ENCODE peak calls at places on chromosomes 5 and 9, in six cellular contexts. F is SJSA1, D is NT2/D1, J is adipocyte, Q is tibial nerve, U is fibroblast of mammary gland. B is an unnamed sample.

GRCh38 chr9:97766092-97766491 is 69.0 kb upstream of the XPA start:
- DNase-seq in J (no peak), U (peak), F (no peak), D (no peak), Q (no peak), B (no peak)

GRCh38 chr5:163189023-163189553 is 248.3 kb upstream of the CCNG1 start:
- DNase-seq in D (no peak), F (no peak), Q (no peak), U (no peak), J (peak), B (no peak)

GRCh38 chr5:326109-326508 is 4.6 kb downstream of the AHRR start:
- DNase-seq in U (no peak), Q (no peak), J (no peak), F (no peak), D (no peak), B (no peak)

GRCh38 chr9:75452512-75452911 is 364.2 kb downstream of the OSTF1 start:
- DNase-seq in J (no peak), F (no peak), D (no peak), Q (no peak), U (no peak), B (no peak)

GRCh38 chr5:172156541-172156994 is 31.5 kb downstream of the STK10 start:
- DNase-seq in Q (no peak), D (no peak), F (no peak), U (no peak), J (no peak), B (peak)

GRCh38 chr9:92097997-92098482 is 17.2 kb downstream of the SPTLC1 start:
- DNase-seq in F (no peak), Q (peak), D (no peak), J (no peak), U (peak), B (peak)

GRCh38 chr5:125381290-125381689 is 634.9 kb upstream of the ZNF608 start:
- DNase-seq in D (no peak), F (no peak), J (no peak), Q (no peak), U (no peak), B (no peak)

GRCh38 chr5:39093351-39093749 is 19.2 kb upstream of the RICTOR start:
- DNase-seq in Q (no peak), J (no peak), U (peak), F (no peak), D (no peak), B (no peak)

GRCh38 chr5:147902606-147903115 is 3.7 kb downstream of the C5orf46 start:
- DNase-seq in J (peak), F (no peak), U (no peak), D (no peak), Q (no peak), B (no peak)

GRCh38 chr9:91720313-91720712 is 229.7 kb downstream of the ROR2 start:
- DNase-seq in Q (no peak), F (no peak), J (peak), D (no peak), U (peak), B (no peak)

GRCh38 chr9:68654075-68654474 is 51.0 kb upstream of the PIP5K1B start:
- DNase-seq in D (no peak), J (no peak), F (no peak), Q (no peak), U (no peak), B (no peak)

GRCh38 chr5:88675758-88676636 is 207.0 kb downstream of the MEF2C start:
- DNase-seq in D (peak), U (peak), J (no peak), F (peak), Q (no peak), B (no peak)

GRCh38 chr5:88676637-88677481 is 206.1 kb downstream of the MEF2C start:
- DNase-seq in D (no peak), F (no peak), Q (no peak), U (no peak), J (no peak), B (no peak)

GRCh38 chr5:88672644-88673493 is 210.1 kb downstream of the MEF2C start:
- DNase-seq in Q (no peak), J (no peak), D (no peak), U (no peak), F (no peak), B (no peak)

GRCh38 chr5:88675159-88675757 is 207.7 kb downstream of the MEF2C start:
- DNase-seq in Q (no peak), D (no peak), F (no peak), J (no peak), U (no peak), B (no peak)

DNA sequence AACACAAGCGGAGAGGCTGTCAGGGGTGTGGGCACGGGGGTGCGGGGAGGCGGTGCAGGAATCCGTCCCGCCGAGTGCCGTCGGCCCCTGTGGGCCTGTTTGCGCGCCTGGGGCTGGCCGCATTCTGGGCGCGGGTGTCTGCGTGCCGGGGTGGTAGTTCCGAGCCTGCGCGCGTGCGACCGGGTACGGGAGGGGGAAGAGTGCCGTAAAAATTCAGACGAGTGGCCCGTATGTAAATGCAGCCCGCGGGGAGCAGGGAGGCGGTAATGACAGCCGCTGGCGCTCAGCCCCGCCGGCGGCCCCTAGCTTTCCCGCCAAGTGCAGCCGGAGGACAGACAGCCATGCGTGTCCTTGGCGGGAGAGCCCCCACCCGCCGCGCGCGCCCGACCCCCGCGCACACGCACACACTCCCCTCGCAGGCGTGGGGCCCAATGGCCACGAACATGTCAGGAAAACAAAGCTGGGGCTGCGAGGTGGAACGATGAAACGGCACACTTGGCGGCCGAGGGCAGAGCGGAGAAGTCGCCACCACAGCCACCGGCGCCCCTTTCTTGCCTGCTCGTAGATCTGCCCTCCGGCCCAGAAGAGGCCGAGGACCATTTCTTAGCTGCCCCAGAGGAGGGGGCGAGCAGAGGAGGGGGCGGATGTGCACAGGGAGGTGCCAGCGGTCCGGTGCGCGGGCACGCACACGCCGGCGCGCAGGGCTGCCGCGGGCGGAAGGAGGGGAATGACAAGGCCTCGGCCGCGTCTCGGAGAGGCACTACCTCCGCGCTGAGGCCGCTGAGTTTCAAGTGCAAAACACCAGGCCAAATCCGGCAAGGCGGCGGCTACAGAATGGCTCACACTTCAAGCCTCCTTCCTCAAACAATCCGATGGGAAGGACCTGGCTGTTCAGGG is 208.5 kb downstream of the MEF2C start:
- DNase-seq in F (no peak), Q (no peak), U (no peak), D (no peak), J (no peak), B (no peak)
- H3K4me3 ChIP-seq in F (peak), Q (peak), U (peak), D (peak), J (peak), B (peak)

DNA sequence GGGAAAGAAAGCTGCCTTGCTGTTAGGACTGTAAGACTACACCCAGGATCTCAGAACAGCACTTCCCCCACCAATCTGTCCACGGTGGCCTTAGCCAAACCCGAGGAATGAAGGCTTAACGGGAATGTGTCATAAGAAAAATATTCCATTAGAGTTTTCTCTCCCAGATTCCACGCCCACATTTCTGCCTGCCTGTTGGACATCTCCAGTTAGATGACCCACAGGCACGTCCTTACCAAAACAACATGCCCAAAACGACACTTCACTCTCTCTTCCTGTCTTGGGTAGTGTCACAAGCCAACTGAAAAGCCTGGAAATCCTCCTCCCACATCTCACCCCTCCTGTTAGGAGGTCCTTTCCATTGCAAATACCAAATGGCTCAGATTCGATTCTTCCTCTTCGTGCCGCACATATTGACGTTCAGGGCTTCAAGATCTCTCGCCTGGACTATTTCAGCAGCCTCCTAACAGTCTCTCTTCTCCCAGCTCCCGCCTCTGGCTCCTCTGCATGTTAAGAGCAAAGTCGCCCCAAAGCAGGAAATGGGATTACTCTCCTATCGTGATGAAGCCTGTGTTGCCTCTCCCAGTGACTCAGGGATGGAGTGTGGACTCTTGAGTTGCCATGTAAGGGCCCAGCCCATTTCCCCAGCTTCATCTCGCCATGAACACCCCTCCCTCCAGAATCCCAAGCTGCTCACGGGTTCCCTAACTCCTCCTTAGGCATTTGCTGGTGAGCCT is 159.3 kb downstream of the NR3C1 start:
- DNase-seq in F (peak), U (peak), D (no peak), Q (peak), J (peak), B (peak)
- H3K4me3 ChIP-seq in F (peak), U (peak), D (no peak), Q (no peak), J (peak), B (peak)

GRCh38 chr5:136190904-136191303 is 2.1 kb downstream of the SMIM32 start:
- DNase-seq in J (no peak), Q (no peak), F (no peak), D (no peak), U (no peak), B (no peak)

GRCh38 chr5:136193396-136193935 is 504 bp upstream of the SMIM32 start:
- DNase-seq in D (no peak), J (no peak), Q (no peak), F (peak), U (no peak), B (no peak)

GRCh38 chr5:136191304-136192014 is 1.5 kb downstream of the SMIM32 start:
- DNase-seq in U (peak), Q (no peak), J (peak), D (no peak), F (no peak), B (no peak)

GRCh38 chr5:136192526-136193395 is at the start of gene SMIM32:
- DNase-seq in J (peak), D (no peak), U (no peak), F (peak), Q (no peak), B (peak)

GRCh38 chr5:136192015-136192525 is 892 bp downstream of the SMIM32 start:
- DNase-seq in Q (no peak), D (no peak), J (peak), U (no peak), F (no peak), B (no peak)
- H3K4me3 ChIP-seq in Q (peak), D (peak), J (peak), U (peak), F (peak), B (peak)

DNA sequence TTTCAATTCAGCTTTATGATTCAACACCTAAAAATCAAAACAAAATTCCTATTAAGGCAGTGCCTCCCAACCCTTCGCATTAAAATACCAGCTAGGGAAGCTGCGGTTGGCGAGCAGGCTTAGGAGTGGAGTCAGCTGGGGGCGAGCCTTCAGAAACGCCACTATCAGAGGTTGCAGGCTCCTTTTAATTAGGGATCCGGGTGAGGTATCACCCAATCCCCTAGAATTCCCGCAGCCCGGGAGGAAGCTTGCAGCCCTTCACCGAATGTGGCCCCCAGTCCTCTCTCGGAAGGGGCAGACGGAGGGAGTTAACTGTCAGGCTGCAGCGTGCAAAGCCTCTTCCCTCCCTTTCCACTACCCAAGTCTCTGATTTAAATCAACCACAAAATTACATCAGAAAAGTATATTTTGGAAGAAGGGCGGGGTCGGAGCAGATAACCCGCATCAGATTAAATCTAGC is 1.7 kb downstream of the STC2 start:
- DNase-seq in J (peak), F (peak), D (no peak), Q (no peak), U (peak), B (no peak)
- H3K4me3 ChIP-seq in J (peak), F (peak), D (peak), Q (no peak), U (peak), B (peak)

GRCh38 chr5:16179936-16180788 is 571 bp upstream of the MARCHF11 start:
- DNase-seq in Q (no peak), F (no peak), J (no peak), U (no peak), D (no peak), B (no peak)

GRCh38 chr5:16179511-16179935 is at the start of gene MARCHF11:
- DNase-seq in J (no peak), U (no peak), F (no peak), Q (no peak), D (no peak), B (no peak)

GRCh38 chr5:16178745-16179372 is 732 bp downstream of the MARCHF11 start:
- DNase-seq in D (peak), U (peak), J (peak), F (peak), Q (peak), B (peak)

GRCh38 chr5:16180789-16181082 is 1.1 kb upstream of the MARCHF11 start:
- DNase-seq in F (no peak), J (no peak), D (no peak), Q (no peak), U (no peak), B (no peak)
- H3K4me3 ChIP-seq in F (no peak), J (no peak), D (peak), Q (no peak), U (no peak), B (no peak)

DNA sequence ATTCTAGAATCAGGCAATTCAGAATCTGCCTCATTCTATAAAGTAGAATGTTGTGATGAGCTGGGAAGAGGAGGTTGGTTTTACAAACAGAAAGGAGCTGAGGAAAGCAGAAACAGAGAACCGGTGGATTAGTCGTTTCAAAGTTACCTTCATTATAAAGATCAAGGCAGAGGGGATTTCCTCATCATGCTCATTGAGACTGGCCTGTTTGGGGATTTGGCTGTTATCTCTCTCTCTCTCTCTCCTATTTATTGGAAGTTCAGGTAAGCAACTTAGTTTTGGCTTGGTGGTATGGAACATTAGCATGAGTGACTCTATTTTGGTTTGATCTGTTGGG is 134.0 kb downstream of the GCNT1 start:
- DNase-seq in D (no peak), F (no peak), Q (no peak), J (no peak), U (no peak), B (no peak)
- H3K4me3 ChIP-seq in D (peak), F (no peak), Q (no peak), J (peak), U (no peak), B (no peak)

DNA sequence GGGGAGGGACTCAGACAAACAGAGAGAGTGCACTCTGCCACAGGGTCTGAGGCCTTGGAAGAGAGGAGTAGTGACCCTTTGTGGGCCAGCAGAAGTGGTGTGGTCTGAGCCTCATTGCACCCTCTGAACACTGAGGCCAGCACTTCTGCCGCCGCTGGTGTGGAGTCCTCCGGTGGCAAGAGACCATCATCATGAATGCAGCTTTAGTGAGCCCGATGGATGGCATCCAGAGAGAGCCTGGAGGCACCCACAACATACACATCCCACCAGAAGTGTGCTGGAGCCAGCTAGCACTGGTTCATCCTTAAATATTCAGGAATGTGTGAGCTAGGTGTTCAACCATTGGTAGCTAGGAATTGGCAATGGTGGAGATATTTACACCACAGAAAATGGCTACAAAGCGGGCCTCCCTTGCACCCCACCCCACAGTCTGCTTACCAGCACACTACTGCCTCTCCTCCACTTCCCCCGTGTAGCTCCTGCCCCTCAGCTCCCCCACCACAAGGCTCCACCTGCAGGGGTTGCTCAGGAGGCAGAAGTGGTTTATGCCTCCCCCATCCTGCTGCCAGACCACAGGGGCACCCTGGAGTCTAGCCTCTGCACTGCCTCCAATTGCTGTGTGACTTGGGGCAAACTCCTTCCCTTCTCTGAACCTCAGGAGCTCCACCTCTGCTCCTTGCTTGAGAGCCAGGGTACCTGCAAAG is 16.4 kb downstream of the SLC6A7 start:
- DNase-seq in F (no peak), J (no peak), D (no peak), Q (no peak), U (no peak), B (no peak)
- H3K4me3 ChIP-seq in F (no peak), J (no peak), D (no peak), Q (no peak), U (no peak), B (no peak)

DNA sequence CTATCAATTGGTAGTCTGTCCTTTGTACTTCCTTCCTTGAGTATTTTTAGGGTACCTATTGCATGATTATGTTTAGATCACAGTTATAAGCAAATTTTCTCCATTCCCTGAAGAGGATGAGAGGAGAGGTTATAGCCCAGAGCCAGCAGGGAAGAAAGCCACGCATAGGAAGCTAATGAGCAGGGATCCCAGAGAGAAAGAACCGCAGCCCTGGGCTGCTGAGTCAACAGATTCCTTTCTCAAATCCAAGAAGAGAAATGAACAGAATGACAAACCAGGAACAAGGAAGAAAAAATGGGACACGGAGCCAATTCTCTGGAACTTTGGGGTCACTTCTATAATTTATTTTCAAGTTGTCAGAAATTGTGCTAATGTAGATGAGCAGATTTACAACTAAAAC is 284.5 kb downstream of the RFX3 start:
- DNase-seq in J (no peak), F (no peak), U (peak), D (peak), Q (no peak), B (no peak)
- H3K4me3 ChIP-seq in J (no peak), F (no peak), U (no peak), D (no peak), Q (no peak), B (no peak)

GRCh38 chr5:165914462-165914861 is 2377.0 kb upstream of the WWC1 start:
- DNase-seq in F (no peak), U (no peak), Q (no peak), D (no peak), J (no peak), B (no peak)

DNA sequence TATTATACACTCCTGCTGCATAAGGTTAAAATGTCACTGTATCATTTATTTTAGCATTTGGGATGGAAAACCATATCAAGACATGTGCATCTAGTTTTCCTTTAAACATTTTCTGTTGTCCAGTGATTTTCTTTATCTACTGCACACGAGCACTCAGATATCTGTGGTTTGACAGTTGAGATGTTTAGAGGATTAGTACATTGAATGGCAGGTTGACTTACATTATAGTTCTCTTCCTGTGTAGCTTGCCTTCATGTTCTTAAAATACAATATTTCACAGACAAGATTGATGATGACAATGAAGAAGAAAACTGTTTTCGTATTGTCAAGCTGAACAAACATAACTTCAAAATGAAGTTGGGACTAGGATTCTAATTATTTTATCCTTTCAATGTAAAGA is 2378.4 kb upstream of the WWC1 start:
- DNase-seq in F (no peak), Q (no peak), D (no peak), J (no peak), U (no peak), B (no peak)
- H3K4me3 ChIP-seq in F (no peak), Q (no peak), D (no peak), J (no peak), U (no peak), B (no peak)